ENCODE peak calls at places on chromosomes 16 and 17, in four cellular contexts. W, O, F and K are unnamed samples.
A peak's percentile ranks its signal among the peaks of the same experiment; 100 is the strongest.

GRCh38 chr17:77140878-77141767 is at the start of gene SEC14L1:
- DNase-seq in W (peak; percentile 63), O (peak; percentile 16), F (peak; percentile 18), K (peak; percentile 35)

GRCh38 chr16:82653550-82654511 is 27.1 kb downstream of the CDH13 start:
- DNase-seq in W (peak; percentile 88), O (peak; percentile 17), F (peak; percentile 15), K (peak; percentile 89)

GRCh38 chr17:78998311-78999055 is 11.1 kb downstream of the CANT1 start:
- DNase-seq in W (no peak), O (no peak), F (no peak), K (no peak)

GRCh38 chr17:82647593-82648164 is 565 bp downstream of the WDR45B start:
- DNase-seq in W (peak; percentile 41), O (peak; percentile 36), F (peak; percentile 52), K (peak; percentile 24)

GRCh38 chr17:45256114-45256966 is 5.6 kb downstream of the SPATA32 start:
- DNase-seq in W (no peak), O (no peak), F (no peak), K (no peak)

GRCh38 chr16:84689126-84689525 is 10.7 kb upstream of the USP10 start:
- DNase-seq in W (peak; percentile 72), O (no peak), F (no peak), K (peak; percentile 52)

GRCh38 chr16:82510041-82510440 is 116.7 kb upstream of the CDH13 start:
- DNase-seq in W (no peak), O (no peak), F (no peak), K (no peak)

GRCh38 chr16:14303654-14304394 is 232.7 kb downstream of the MRTFB start:
- DNase-seq in W (peak; percentile 23), O (no peak), F (no peak), K (peak; percentile 45)

GRCh38 chr17:75844530-75845057 is 390 bp upstream of the UNC13D start:
- DNase-seq in W (peak; percentile 49), O (no peak), F (peak; percentile 32), K (peak; percentile 38)

GRCh38 chr17:10290046-10290445 is 82.8 kb downstream of the MYH13 start:
- DNase-seq in W (no peak), O (no peak), F (no peak), K (no peak)

GRCh38 chr17:15910791-15911190 is 34.1 kb upstream of the ADORA2B start:
- DNase-seq in W (peak; percentile 30), O (no peak), F (no peak), K (peak; percentile 53)

GRCh38 chr17:17800504-17801021 is 36.2 kb downstream of the SREBF1 start:
- DNase-seq in W (no peak), O (no peak), F (no peak), K (no peak)

GRCh38 chr17:83176956-83177583 is 97.7 kb downstream of the METRNL start:
- DNase-seq in W (no peak), O (no peak), F (no peak), K (no peak)

GRCh38 chr17:51166987-51167931 is 1.0 kb downstream of the NME2 start:
- DNase-seq in W (peak; percentile 54), O (peak; percentile 57), F (peak; percentile 76), K (peak; percentile 36)

GRCh38 chr17:9898812-9899211 is 6.3 kb downstream of the RCVRN start:
- DNase-seq in W (no peak), O (no peak), F (no peak), K (no peak)

GRCh38 chr16:995087-995486 is 13.5 kb downstream of the SOX8 start:
- DNase-seq in W (no peak), O (no peak), F (no peak), K (peak; percentile 53)

GRCh38 chr16:31074073-31074813 is at the start of the genes ZNF646 and ZNF668:
- DNase-seq in W (peak; percentile 99), O (peak; percentile 96), F (peak; percentile 94), K (peak; percentile 98)

GRCh38 chr16:14500791-14501190 is 129.3 kb downstream of the PARN start:
- DNase-seq in W (no peak), O (no peak), F (no peak), K (no peak)

GRCh38 chr17:62187681-62188080 is 122.6 kb upstream of the MED13 start:
- DNase-seq in W (peak; percentile 66), O (no peak), F (no peak), K (peak; percentile 55)

GRCh38 chr17:57612202-57613071 is 132.7 kb downstream of the CCDC182 start:
- DNase-seq in W (no peak), O (no peak), F (no peak), K (no peak)

GRCh38 chr16:2898831-2899563 is 12.7 kb upstream of the FLYWCH1 start:
- DNase-seq in W (no peak), O (no peak), F (no peak), K (no peak)

GRCh38 chr16:67915831-67916723 is 15.6 kb downstream of the CTRL start:
- DNase-seq in W (no peak), O (no peak), F (no peak), K (no peak)

GRCh38 chr17:15463363-15463762 is 4.1 kb downstream of the CDRT4 start:
- DNase-seq in W (peak; percentile 72), O (no peak), F (no peak), K (no peak)